ENCODE peak calls at places on chromosomes 6 and 20, in four cellular contexts. X, D, P and S are unnamed samples.

GRCh38 chr6:114945392-114945791 is 602.6 kb upstream of the HS3ST5 start:
- DNase-seq in X (no peak), D (no peak), P (no peak), S (no peak)

GRCh38 chr20:31663838-31664695 is 26.4 kb downstream of the COX4I2 start:
- DNase-seq in X (no peak), D (no peak), P (no peak), S (no peak)

GRCh38 chr6:127026247-127026646 is 92.2 kb upstream of the RSPO3 start:
- DNase-seq in X (no peak), D (no peak), P (no peak), S (no peak)

GRCh38 chr20:12394786-12395185 is 477.1 kb downstream of the BTBD3 start:
- DNase-seq in X (no peak), D (no peak), P (no peak), S (no peak)

GRCh38 chr6:98634569-98634968 is 199.8 kb upstream of the POU3F2 start:
- DNase-seq in X (no peak), D (no peak), P (no peak), S (no peak)

GRCh38 chr6:40732878-40733277 is 145.7 kb upstream of the LRFN2 start:
- DNase-seq in X (no peak), D (no peak), P (no peak), S (no peak)

GRCh38 chr6:26543953-26544352 is 5.8 kb downstream of the HMGN4 start:
- DNase-seq in X (no peak), D (no peak), P (peak; percentile 39), S (peak; percentile 49)

GRCh38 chr6:79868098-79868722 is 79.1 kb downstream of the ELOVL4 start:
- DNase-seq in X (peak; percentile 49), D (peak; percentile 20), P (peak; percentile 37), S (peak; percentile 68)

GRCh38 chr6:113699239-113699638 is 157.9 kb upstream of the MARCKS start:
- DNase-seq in X (no peak), D (no peak), P (no peak), S (no peak)

GRCh38 chr6:30722280-30723112 is 2.3 kb downstream of the TUBB start:
- DNase-seq in X (peak; percentile 92), D (no peak), P (peak; percentile 72), S (peak; percentile 73)

GRCh38 chr6:30719356-30719755 is 796 bp upstream of the TUBB start:
- DNase-seq in X (no peak), D (no peak), P (no peak), S (no peak)

GRCh38 chr6:30719791-30720737 is at the start of gene TUBB:
- DNase-seq in X (peak; percentile 95), D (peak; percentile 91), P (peak; percentile 83), S (peak; percentile 86)

GRCh38 chr6:30721198-30722024 is 1.3 kb downstream of the TUBB start:
- DNase-seq in X (peak; percentile 91), D (no peak), P (peak; percentile 91), S (peak; percentile 91)

DNA sequence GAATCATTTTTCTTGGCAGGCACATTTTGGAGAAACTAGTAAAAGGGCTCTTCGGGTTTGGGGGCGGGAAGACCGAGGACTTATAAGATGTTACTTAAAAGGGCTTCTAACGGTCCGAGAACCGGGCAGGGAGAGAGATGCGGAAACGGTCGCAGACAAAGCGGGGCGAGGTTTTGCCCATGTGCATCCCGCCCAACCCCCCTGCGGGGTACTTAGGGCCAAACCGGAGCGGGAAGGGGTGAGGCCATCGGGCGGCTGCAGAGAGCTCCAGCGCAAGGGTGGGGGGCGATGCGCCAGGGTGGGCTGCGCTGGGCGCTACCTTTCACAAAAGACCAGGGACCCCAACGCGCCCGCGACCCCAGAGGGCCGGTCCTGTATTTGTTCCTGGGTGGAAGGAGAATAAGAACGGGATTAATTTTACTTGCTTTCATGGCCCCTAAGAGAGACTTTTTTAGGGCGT is 616 bp downstream of the TUBB start:
- DNase-seq in X (peak; percentile 72), D (no peak), P (peak; percentile 61), S (peak; percentile 67)
- TF ChIP-seq NRF1 in X (no peak), D (no peak), P (no peak), S (no peak)

DNA sequence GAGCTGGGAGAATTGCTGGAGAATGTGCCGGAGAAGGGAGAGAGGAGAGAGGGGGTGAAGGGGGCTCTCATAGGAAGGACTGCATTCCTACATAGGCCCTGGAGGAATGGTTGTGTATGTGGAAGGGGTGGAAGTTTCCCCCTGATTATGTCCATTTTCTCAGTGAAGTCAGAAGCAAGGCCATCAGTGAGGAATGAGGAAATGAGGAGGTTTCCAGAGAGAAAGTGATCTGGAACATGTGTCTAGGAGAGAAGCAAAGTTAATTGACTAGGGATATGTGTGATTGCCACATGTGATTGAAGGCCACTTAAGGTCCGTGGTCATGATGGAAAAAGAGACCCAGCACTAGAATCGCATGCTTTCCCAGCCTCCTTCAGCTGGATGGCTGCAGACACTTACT is 42.3 kb downstream of the TBPL1 start:
- DNase-seq in X (no peak), D (no peak), P (no peak), S (no peak)
- H3K4me1 ChIP-seq in X (peaks cover 3% of the 10 kb centered on the region), D (no peaks in the 10 kb centered on the region), P (peaks cover 31% of the 10 kb centered on the region), S (no peaks in the 10 kb centered on the region)

GRCh38 chr6:354631-355280 is 36.8 kb upstream of the IRF4 start:
- DNase-seq in X (no peak), D (no peak), P (no peak), S (no peak)
- TF ChIP-seq NRF1 in X (no peak), D (no peak), P (no peak), S (no peak)

GRCh38 chr6:63394656-63395308 is 75.0 kb upstream of the LGSN start:
- DNase-seq in X (no peak), D (no peak), P (no peak), S (no peak)
- H3K4me1 ChIP-seq in X (no peaks in the 10 kb centered on the region), D (no peaks in the 10 kb centered on the region), P (no peaks in the 10 kb centered on the region), S (no peaks in the 10 kb centered on the region)